ENCODE peak calls at places on chromosome 20, in ten cellular contexts. G, J, O, S, W, T, A, K, R and U are unnamed samples.

GRCh38 chr20:47778398-47779354 is 6.6 kb downstream of the SULF2 start:
- DNase-seq in G (no peak), J (no peak), O (no peak), S (no peak), W (peak), T (no peak), A (no peak), K (no peak), R (no peak), U (no peak)

GRCh38 chr20:1381753-1382591 is 10.9 kb downstream of the FKBP1A start:
- DNase-seq in G (no peak), J (no peak), O (no peak), S (peak), W (peak), T (peak), A (no peak), K (no peak), R (no peak), U (no peak)

GRCh38 chr20:59939052-59939878 is 840 bp downstream of the PPP1R3D start:
- DNase-seq in G (peak), J (no peak), O (no peak), S (peak), W (no peak), T (peak), A (peak), K (no peak), R (no peak), U (peak)

GRCh38 chr20:49415664-49416044 is 66.8 kb downstream of the KCNB1 start:
- DNase-seq in G (no peak), J (no peak), O (no peak), S (no peak), W (no peak), T (no peak), A (no peak), K (no peak), R (no peak), U (no peak)

GRCh38 chr20:6994452-6994851 is 227.0 kb downstream of the BMP2 start:
- DNase-seq in G (no peak), J (no peak), O (peak), S (peak), W (peak), T (no peak), A (no peak), K (no peak), R (no peak), U (no peak)

GRCh38 chr20:13041574-13042457 is 33.0 kb downstream of the SPTLC3 start:
- DNase-seq in G (no peak), J (no peak), O (no peak), S (peak), W (no peak), T (no peak), A (no peak), K (no peak), R (no peak), U (no peak)

GRCh38 chr20:16351415-16351814 is 221.8 kb downstream of the KIF16B start:
- DNase-seq in G (peak), J (no peak), O (no peak), S (no peak), W (no peak), T (no peak), A (no peak), K (no peak), R (no peak), U (no peak)

GRCh38 chr20:50728981-50729874 is 2.2 kb upstream of the PARD6B start:
- DNase-seq in G (no peak), J (no peak), O (no peak), S (no peak), W (no peak), T (no peak), A (no peak), K (no peak), R (peak), U (no peak)

GRCh38 chr20:63889241-63890200 is 5.4 kb upstream of the DNAJC5 start:
- DNase-seq in G (no peak), J (no peak), O (no peak), S (no peak), W (no peak), T (no peak), A (no peak), K (no peak), R (peak), U (no peak)

GRCh38 chr20:63890201-63890576 is 4.7 kb upstream of the DNAJC5 start:
- DNase-seq in G (no peak), J (no peak), O (no peak), S (peak), W (peak), T (no peak), A (no peak), K (no peak), R (no peak), U (no peak)

GRCh38 chr20:63892402-63892801 is 2.5 kb upstream of the DNAJC5 start:
- DNase-seq in G (no peak), J (no peak), O (no peak), S (no peak), W (no peak), T (no peak), A (no peak), K (no peak), R (no peak), U (no peak)

GRCh38 chr20:63890616-63891015 is 4.3 kb upstream of the DNAJC5 start:
- DNase-seq in G (no peak), J (no peak), O (no peak), S (no peak), W (no peak), T (no peak), A (no peak), K (no peak), R (no peak), U (no peak)

GRCh38 chr20:63891061-63892002 is 3.6 kb upstream of the DNAJC5 start:
- DNase-seq in G (no peak), J (no peak), O (no peak), S (no peak), W (no peak), T (no peak), A (no peak), K (no peak), R (no peak), U (no peak)
- TF ChIP-seq CTCF in G (no peak), J (no peak), O (no peak), S (no peak), W (no peak), T (no peak), A (no peak), K (no peak), R (no peak), U (no peak)

DNA sequence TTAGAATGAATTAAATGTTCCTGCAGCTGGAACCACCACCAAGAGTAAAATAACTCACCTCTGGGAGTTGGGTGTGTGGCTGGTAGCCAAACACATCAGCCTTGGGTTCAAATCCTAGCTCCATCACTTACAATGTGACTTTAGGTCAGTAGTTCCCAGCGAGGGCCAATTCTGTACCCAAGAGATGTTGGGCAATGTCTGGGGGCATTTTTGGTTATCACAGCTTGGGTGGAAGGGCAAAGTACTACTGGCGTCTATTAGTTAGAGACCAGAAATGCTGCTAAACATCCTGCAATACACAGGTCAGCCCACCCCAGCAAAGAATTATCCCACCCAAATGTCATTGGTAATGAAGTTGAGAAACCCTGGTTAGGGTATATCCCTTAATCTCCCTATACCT is 48.8 kb downstream of the SLC13A3 start:
- DNase-seq in G (no peak), J (no peak), O (no peak), S (no peak), W (no peak), T (no peak), A (no peak), K (no peak), R (no peak), U (no peak)
- TF ChIP-seq CTCF in G (no peak), J (no peak), O (no peak), S (no peak), W (no peak), T (no peak), A (no peak), K (no peak), R (no peak), U (no peak)

GRCh38 chr20:63280929-63281545 is 8.4 kb downstream of the ARFGAP1 start:
- DNase-seq in G (peak), J (no peak), O (no peak), S (no peak), W (no peak), T (no peak), A (no peak), K (no peak), R (no peak), U (no peak)
- TF ChIP-seq CTCF in G (peak), J (peak), O (peak), S (no peak), W (peak), T (no peak), A (no peak), K (no peak), R (peak), U (no peak)

GRCh38 chr20:38644588-38644987 is 43.0 kb downstream of the ARHGAP40 start:
- DNase-seq in G (no peak), J (no peak), O (no peak), S (no peak), W (no peak), T (no peak), A (no peak), K (no peak), R (no peak), U (no peak)

GRCh38 chr20:38649275-38649891 is 47.8 kb downstream of the ARHGAP40 start:
- DNase-seq in G (peak), J (peak), O (peak), S (peak), W (no peak), T (no peak), A (peak), K (no peak), R (peak), U (no peak)

GRCh38 chr20:38642498-38642897 is 40.9 kb downstream of the ARHGAP40 start:
- DNase-seq in G (no peak), J (no peak), O (no peak), S (no peak), W (no peak), T (no peak), A (no peak), K (no peak), R (no peak), U (no peak)

GRCh38 chr20:38645318-38645717 is 43.7 kb downstream of the ARHGAP40 start:
- DNase-seq in G (no peak), J (no peak), O (no peak), S (no peak), W (no peak), T (no peak), A (no peak), K (no peak), R (no peak), U (peak)

DNA sequence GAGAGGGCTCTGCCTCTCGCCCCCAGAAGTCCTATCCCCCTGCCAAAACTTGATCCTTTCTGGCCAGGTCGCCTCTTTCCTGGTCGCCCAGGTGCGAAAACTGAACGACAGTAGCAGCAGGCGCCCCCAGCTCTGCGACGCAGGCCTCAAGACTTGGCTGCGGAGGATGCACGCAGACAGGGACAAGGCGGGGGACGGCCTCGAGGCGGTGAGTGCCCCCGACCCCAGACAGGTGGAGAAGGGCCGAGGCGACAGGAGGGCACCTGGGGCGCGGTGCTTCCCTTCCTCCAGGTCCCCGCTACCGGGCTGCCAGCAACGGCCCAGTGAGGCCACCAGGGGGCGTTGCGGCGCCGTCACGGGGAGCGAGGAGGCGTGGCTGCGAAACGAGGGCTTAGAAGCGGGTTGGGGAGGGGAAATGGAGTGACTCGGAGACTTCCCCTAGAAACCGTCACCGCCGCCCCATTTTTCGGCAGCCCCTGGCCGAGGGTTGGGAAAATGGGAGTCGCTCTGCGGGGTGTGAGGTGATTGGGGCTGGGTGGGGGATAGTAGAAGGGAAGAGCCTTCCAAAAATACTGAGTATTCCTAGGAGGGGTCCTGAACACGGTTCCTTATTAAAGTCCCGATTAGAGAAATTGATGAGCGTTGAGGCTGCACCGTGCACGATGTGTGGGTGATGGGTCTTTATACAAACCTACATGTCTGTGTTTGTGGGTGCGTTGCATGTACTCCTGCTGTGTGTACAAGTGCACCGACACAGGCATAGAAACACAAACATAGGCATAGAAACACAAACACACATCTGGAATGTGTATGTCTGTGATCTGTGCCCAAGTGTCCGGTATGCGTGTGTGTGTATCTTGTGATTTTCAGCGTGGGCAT is 44.6 kb downstream of the ARHGAP40 start:
- DNase-seq in G (peak), J (peak), O (peak), S (peak), W (peak), T (peak), A (peak), K (peak), R (peak), U (peak)
- TF ChIP-seq CTCF in G (peak), J (peak), O (peak), S (peak), W (peak), T (peak), A (peak), K (peak), R (peak), U (peak)

GRCh38 chr20:9963029-9963428 is 71.8 kb upstream of the ANKEF1 start:
- DNase-seq in G (no peak), J (no peak), O (no peak), S (no peak), W (no peak), T (no peak), A (no peak), K (no peak), R (no peak), U (no peak)

GRCh38 chr20:9971746-9972145 is 63.0 kb upstream of the ANKEF1 start:
- DNase-seq in G (no peak), J (no peak), O (no peak), S (no peak), W (no peak), T (no peak), A (no peak), K (no peak), R (no peak), U (no peak)

GRCh38 chr20:9969626-9970025 is 65.2 kb upstream of the ANKEF1 start:
- DNase-seq in G (no peak), J (no peak), O (no peak), S (no peak), W (no peak), T (no peak), A (no peak), K (no peak), R (no peak), U (no peak)

GRCh38 chr20:9966966-9967365 is 67.8 kb upstream of the ANKEF1 start:
- DNase-seq in G (no peak), J (no peak), O (no peak), S (no peak), W (peak), T (no peak), A (no peak), K (no peak), R (no peak), U (no peak)
- TF ChIP-seq CTCF in G (peak), J (peak), O (peak), S (peak), W (peak), T (no peak), A (peak), K (no peak), R (peak), U (no peak)